ENCODE peak calls at places on chromosomes 2 and 18, in seven cellular contexts. C, M, O, A, Y, G and I are unnamed samples.

GRCh38 chr18:8706545-8706980 is 1.2 kb downstream of the MTCL1 start:
- DNase-seq in O (no peak), Y (no peak), A (no peak), C (peak; percentile 49), M (no peak), G (no peak), I (peak; percentile 39)

GRCh38 chr2:163455815-163456214 is 280.0 kb downstream of the FIGN start:
- DNase-seq in C (no peak), G (no peak), M (no peak), A (peak; percentile 11), Y (no peak), O (no peak), I (no peak)

GRCh38 chr2:239599299-239599698 is 198.5 kb upstream of the HDAC4 start:
- DNase-seq in M (no peak), Y (no peak), A (no peak), C (no peak), O (no peak), G (no peak), I (no peak)

GRCh38 chr2:206068207-206068606 is 17.8 kb downstream of the INO80D start:
- DNase-seq in A (no peak), C (no peak), M (no peak), Y (no peak), O (no peak), G (no peak), I (no peak)

GRCh38 chr2:43158259-43158880 is 68.0 kb downstream of the ZFP36L2 start:
- DNase-seq in C (peak; percentile 90), G (no peak), O (peak; percentile 87), M (no peak), Y (peak; percentile 19), A (peak; percentile 72), I (no peak)

GRCh38 chr2:219876931-219877330 is 249.5 kb downstream of the SLC4A3 start:
- DNase-seq in O (no peak), G (no peak), M (no peak), A (no peak), Y (no peak), C (no peak), I (no peak)

GRCh38 chr2:167820488-167820887 is 426.9 kb downstream of the STK39 start:
- DNase-seq in M (no peak), O (no peak), A (no peak), Y (no peak), G (no peak), C (no peak), I (no peak)

GRCh38 chr2:128362889-128363228 is 44.2 kb upstream of the HS6ST1 start:
- DNase-seq in M (peak; percentile 96), Y (no peak), G (no peak), O (no peak), C (peak; percentile 80), A (peak; percentile 65), I (peak; percentile 90)

GRCh38 chr2:5176764-5177163 is 515.4 kb upstream of the SOX11 start:
- DNase-seq in C (no peak), Y (no peak), O (no peak), M (no peak), A (no peak), G (no peak), I (no peak)

GRCh38 chr18:58605027-58606020 is 23.6 kb downstream of the ALPK2 start:
- DNase-seq in C (peak; percentile 65), O (no peak), Y (peak; percentile 56), A (no peak), M (no peak), G (no peak), I (no peak)

GRCh38 chr2:108288534-108289106 is at the start of gene SULT1C2:
- DNase-seq in A (peak; percentile 85), Y (peak; percentile 16), C (peak; percentile 8), O (no peak), G (no peak), M (peak; percentile 76), I (peak; percentile 71)

GRCh38 chr2:20620696-20621365 is 30.1 kb downstream of the HS1BP3 start:
- DNase-seq in M (no peak), G (no peak), C (no peak), O (no peak), Y (no peak), A (no peak), I (no peak)

GRCh38 chr2:36338124-36338826 is 17.3 kb upstream of the CRIM1 start:
- DNase-seq in G (no peak), A (no peak), O (no peak), C (peak; percentile 7), M (peak; percentile 44), Y (no peak), I (no peak)

GRCh38 chr2:226758886-226759660 is 40.5 kb downstream of the IRS1 start:
- DNase-seq in Y (peak; percentile 48), C (peak; percentile 83), G (no peak), O (no peak), A (no peak), M (no peak), I (no peak)

GRCh38 chr2:120253021-120253882 is 600 bp downstream of the RALB start:
- DNase-seq in A (peak; percentile 89), M (peak; percentile 75), C (peak; percentile 92), O (peak; percentile 66), G (peak; percentile 86), Y (no peak), I (peak; percentile 86)

GRCh38 chr2:120272763-120273481 is 20.3 kb downstream of the RALB start:
- DNase-seq in A (no peak), O (no peak), M (no peak), G (no peak), Y (no peak), C (no peak), I (no peak)

GRCh38 chr2:24919977-24920812 is at the start of gene ADCY3:
- DNase-seq in Y (no peak), O (no peak), C (peak; percentile 78), G (peak; percentile 86), M (peak; percentile 87), A (peak; percentile 80), I (peak; percentile 78)

GRCh38 chr2:24919100-24919976 is 699 bp downstream of the ADCY3 start:
- DNase-seq in M (peak; percentile 50), C (peak; percentile 65), O (no peak), Y (no peak), A (peak; percentile 27), G (peak; percentile 62), I (no peak)

GRCh38 chr2:24922556-24922955 is 2.5 kb upstream of the ADCY3 start:
- DNase-seq in C (no peak), O (no peak), M (no peak), Y (no peak), G (no peak), A (no peak), I (no peak)

GRCh38 chr2:24923106-24923505 is 3.1 kb upstream of the ADCY3 start:
- DNase-seq in A (no peak), C (no peak), O (no peak), M (no peak), G (no peak), Y (no peak), I (no peak)

DNA sequence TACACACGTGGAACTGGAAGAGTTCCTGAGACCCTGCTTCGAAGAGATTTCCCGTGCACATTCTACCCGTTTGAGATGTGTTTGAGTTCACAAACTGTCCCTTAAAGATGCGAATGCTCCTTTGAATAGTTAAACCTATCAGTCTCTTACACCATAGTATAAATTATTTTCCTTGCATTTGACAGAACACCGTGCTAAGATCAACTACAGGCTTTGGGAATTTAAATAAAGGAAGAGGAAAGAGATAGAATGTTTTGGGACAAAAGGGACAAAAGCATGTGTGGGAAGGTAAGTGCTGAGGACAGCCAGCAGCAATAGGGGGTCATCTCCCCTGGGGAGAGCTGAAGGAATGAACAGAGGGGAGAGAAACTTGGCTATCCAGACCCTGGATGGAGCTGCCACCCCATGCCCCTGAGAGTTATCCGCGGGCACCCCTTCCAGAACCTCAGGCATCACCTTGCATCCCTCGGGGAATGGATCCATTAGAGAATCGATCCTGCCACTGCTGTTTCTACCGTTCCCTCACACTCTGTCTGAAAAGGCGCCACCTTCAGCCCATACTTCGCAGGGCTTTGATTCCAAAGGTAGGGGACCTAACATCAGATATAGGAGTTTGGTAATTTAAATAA is 890 bp upstream of the ADCY3 start:
- DNase-seq in O (peak; percentile 25), A (no peak), C (no peak), Y (no peak), M (peak; percentile 64), G (peak; percentile 44), I (peak; percentile 45)
- TF ChIP-seq EZH2 in O (no peak), A (no peak), C (no peak), Y (no peak), M (no peak), G (no peak), I (no peak)

DNA sequence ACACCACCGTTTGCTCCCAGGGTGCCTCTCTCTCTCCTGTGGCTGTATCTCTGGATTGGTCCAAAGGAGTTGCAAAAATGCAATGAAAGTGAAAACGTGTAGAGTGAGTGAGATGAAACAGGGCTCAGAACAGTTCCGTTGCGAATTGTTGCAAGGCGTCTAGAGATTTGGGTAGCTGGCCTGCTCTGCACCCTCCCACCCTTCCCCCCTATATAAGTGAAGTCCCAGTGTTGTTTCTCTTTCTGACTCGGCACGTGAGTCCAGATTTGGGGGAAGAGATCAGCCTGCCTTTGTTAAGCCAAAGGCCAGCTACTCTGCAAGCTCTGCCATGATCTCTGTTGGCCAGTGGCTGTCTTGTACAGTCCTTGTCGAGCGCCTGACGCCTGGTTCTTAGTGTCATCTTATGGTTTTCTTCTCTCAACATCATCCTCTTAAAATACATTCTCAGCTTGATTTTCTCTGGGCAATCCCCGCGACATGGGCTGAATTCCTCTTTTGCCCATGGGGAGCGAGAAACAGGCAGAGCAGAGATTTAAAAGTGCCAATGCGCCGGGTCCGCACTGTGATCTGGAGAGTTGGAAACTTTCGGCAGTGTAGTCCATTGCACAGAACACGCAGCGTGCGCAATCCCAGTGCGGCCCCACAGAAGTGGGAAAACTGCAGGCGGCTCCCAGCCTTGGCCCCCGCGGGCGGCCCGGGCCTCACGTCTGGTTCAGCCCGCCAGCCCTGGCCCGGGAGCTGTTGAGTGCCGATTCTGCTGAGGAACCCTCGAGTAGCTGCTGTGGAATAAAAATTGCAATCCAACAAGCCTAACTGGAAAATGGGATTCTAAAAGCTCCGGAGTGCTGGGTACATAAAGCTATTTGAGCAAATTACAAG is 9.3 kb downstream of the MEIS1 start:
- DNase-seq in O (no peak), G (no peak), M (peak; percentile 43), A (no peak), Y (no peak), C (peak; percentile 67), I (peak; percentile 62)
- TF ChIP-seq EZH2 in O (no peak), G (no peak), M (peak; percentile 91), A (no peak), Y (no peak), C (no peak), I (peak; percentile 80)

GRCh38 chr2:176187306-176188217 is 906 bp upstream of the HOXD1 start:
- DNase-seq in G (no peak), M (peak; percentile 48), O (peak; percentile 68), A (no peak), C (peak; percentile 64), Y (no peak), I (peak; percentile 16)
- TF ChIP-seq EZH2 in G (no peak), M (peak; percentile 95), O (no peak), A (peak; percentile 73), C (no peak), Y (no peak), I (peak; percentile 86)

DNA sequence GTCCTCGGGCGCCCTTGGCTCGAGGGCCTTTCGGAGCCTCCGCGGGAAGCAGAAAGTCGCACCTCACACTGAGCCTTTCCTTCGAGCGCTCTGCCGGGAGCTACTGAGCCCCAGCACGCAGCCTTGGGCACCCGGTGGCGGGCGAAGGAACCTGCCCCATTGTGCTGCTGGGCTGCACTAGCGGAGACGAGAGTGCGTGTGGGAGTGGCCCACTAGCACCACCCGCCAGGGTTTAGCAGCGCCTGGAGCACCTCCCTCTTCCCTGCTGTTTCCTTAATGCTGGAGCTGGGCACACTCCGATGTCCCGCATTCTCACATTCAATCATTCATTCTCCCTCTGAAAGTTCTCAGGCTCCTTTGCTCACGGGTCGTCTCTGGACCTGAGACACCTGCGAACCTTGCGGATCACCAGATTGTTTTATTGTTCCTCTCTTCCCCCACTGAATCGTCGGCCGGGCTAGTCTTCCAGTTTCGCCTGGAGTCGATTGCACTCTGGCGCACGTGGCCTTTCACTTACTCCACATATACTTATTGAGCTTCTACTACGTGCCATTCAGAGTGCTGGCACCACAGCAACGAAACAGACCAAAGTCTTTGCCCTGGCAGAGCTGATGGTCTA is 8.4 kb upstream of the PAX3 start:
- DNase-seq in C (no peak), G (no peak), O (no peak), M (peak; percentile 68), A (no peak), Y (no peak), I (peak; percentile 74)
- TF ChIP-seq EZH2 in C (no peak), G (no peak), O (no peak), M (peak; percentile 98), A (peak; percentile 75), Y (no peak), I (peak; percentile 93)